ENCODE peak calls at places on chromosomes 6 and 20, in ten cellular contexts. Z is trophoblast cell, W is mammary epithelial cell, I is MM.1S, S is SJSA1, J is mesendoderm, R is IMR-90, G is right lobe of liver, L is colonic mucosa, K is ovary. H is an unnamed sample.

GRCh38 chr6:72760130-72760793 is 138.4 kb downstream of the KCNQ5 start:
- DNase-seq in R (peak; percentile 11), L (no peak), W (no peak), J (no peak), Z (no peak), K (no peak), S (no peak), I (no peak), G (no peak), H (no peak)

GRCh38 chr20:59515906-59516209 is 88.5 kb upstream of the PHACTR3 start:
- DNase-seq in R (no peak), L (no peak), S (no peak), G (no peak), K (no peak), W (no peak), J (no peak), I (no peak), Z (no peak), H (no peak)

GRCh38 chr6:21886601-21887091 is 293.1 kb downstream of the SOX4 start:
- DNase-seq in R (peak; percentile 37), J (no peak), S (peak; percentile 46), G (no peak), I (no peak), L (no peak), Z (no peak), W (no peak), K (no peak), H (no peak)

GRCh38 chr6:112227411-112227810 is 27.0 kb downstream of the LAMA4 start:
- DNase-seq in I (no peak), S (no peak), Z (no peak), G (no peak), J (no peak), L (no peak), R (peak; percentile 31), K (no peak), W (no peak), H (no peak)

GRCh38 chr6:17165383-17165782 is 63.5 kb downstream of the STMND1 start:
- DNase-seq in R (peak; percentile 55), L (no peak), W (peak; percentile 2), S (no peak), I (no peak), G (no peak), J (no peak), Z (no peak), K (no peak), H (no peak)

GRCh38 chr20:19807901-19808300 is 49.8 kb downstream of the RIN2 start:
- DNase-seq in J (no peak), L (no peak), S (no peak), Z (no peak), G (no peak), I (no peak), K (no peak), W (no peak), R (peak; percentile 52), H (no peak)

GRCh38 chr20:47024461-47024937 is 129.9 kb downstream of the EYA2 start:
- DNase-seq in Z (no peak), R (peak; percentile 77), G (no peak), S (no peak), W (no peak), I (peak; percentile 3), K (no peak), J (no peak), L (no peak), H (no peak)

GRCh38 chr6:113856571-113857564 is at the start of gene MARCKS:
- DNase-seq in K (peak; percentile 77), L (peak; percentile 95), S (peak; percentile 93), G (peak; percentile 82), R (peak; percentile 92), I (peak; percentile 78), J (peak; percentile 90), Z (peak; percentile 87), W (peak; percentile 89), H (peak; percentile 90)

GRCh38 chr6:41181566-41181965 is 18.6 kb upstream of the TREM2 start:
- DNase-seq in S (no peak), I (no peak), L (no peak), W (peak; percentile 51), R (no peak), G (no peak), J (no peak), Z (no peak), K (no peak), H (no peak)

GRCh38 chr6:104653786-104654185 is 205.9 kb downstream of the HACE1 start:
- DNase-seq in J (no peak), Z (no peak), K (no peak), I (no peak), R (no peak), G (no peak), S (no peak), L (no peak), W (no peak), H (no peak)
- H3K27ac ChIP-seq in J (no peak overlapping the region), Z (no peak overlapping the region), K (no peak overlapping the region), I (no peak overlapping the region), R (no peak overlapping the region), G (no peak overlapping the region), S (no peak overlapping the region), L (no peak overlapping the region), W (no peak overlapping the region), H (no peak overlapping the region)

GRCh38 chr6:157811476-157812173 is 11.4 kb upstream of the SNX9 start:
- DNase-seq in L (no peak), Z (no peak), S (no peak), R (peak; percentile 41), G (no peak), W (no peak), I (no peak), J (no peak), K (no peak), H (no peak)

GRCh38 chr6:157812425-157813171 is 10.4 kb upstream of the SNX9 start:
- DNase-seq in R (no peak), S (no peak), K (no peak), J (no peak), W (no peak), G (no peak), L (no peak), I (no peak), Z (no peak), H (no peak)

GRCh38 chr6:157814883-157815282 is 8.2 kb upstream of the SNX9 start:
- DNase-seq in K (no peak), W (no peak), S (no peak), Z (no peak), J (no peak), G (no peak), I (peak; percentile 68), R (no peak), L (no peak), H (no peak)

GRCh38 chr6:157813757-157814455 is 9.1 kb upstream of the SNX9 start:
- DNase-seq in I (no peak), K (peak; percentile 28), R (peak; percentile 82), L (no peak), J (no peak), S (peak; percentile 64), G (no peak), Z (no peak), W (peak; percentile 71), H (no peak)

DNA sequence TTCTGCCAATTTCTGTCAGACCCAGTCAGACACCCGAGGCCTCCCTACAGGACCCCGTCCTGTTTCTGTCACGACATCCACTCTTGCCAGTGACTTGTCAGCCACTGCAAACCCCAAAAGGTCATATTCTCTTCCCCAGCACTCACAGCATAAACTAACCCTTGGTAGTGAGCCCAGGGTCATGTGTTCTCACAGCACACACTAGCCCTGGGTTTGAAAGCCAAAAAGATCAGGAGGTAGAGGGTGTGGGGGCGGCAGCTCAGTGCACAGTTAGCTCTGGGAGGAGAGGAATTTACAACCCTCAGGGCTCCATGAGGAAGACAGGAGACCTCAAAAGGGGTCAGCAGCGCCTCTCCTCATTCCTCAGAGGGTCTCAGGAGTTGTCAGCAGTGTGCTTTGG is 9.9 kb upstream of the SNX9 start:
- DNase-seq in J (no peak), Z (no peak), S (no peak), R (peak; percentile 53), W (no peak), K (peak; percentile 62), L (peak; percentile 40), I (no peak), G (peak; percentile 30), H (peak; percentile 62)
- H3K4me3 ChIP-seq in J (no peak overlapping the region), Z (no peak overlapping the region), S (no peak overlapping the region), R (no peak overlapping the region), W (no peak overlapping the region), K (no peak overlapping the region), L (no peak overlapping the region), I (no peak overlapping the region), G (no peak overlapping the region), H (no peak overlapping the region)

DNA sequence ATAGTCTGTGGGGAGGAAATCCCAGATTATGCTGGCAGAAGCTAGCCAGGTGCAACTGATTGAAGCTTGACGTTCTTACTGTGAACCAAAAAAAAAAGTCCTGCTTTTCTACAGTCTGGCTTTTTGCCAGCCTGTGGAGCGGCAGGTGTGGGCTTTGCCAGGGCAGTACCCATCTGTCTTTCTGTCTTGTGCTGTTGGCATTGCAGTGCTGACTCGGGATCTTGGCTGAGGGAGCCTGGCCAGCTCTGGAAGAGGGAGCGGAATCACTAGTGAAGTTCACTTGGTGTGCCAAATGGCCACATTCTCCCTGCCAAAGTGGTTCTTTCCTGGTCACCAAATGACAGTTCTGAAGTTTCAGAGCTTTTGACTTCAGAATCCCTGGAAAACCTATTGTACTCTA is 5.0 kb downstream of the KIF3B start:
- DNase-seq in W (no peak), K (no peak), L (no peak), Z (no peak), S (no peak), J (no peak), I (no peak), G (peak; percentile 55), R (no peak), H (peak; percentile 36)
- H3K4me1 ChIP-seq in W (peaks cover 13% of the 10 kb centered on the region), K (peaks cover 2% of the 10 kb centered on the region), L (peaks cover 14% of the 10 kb centered on the region), Z (peaks cover 7% of the 10 kb centered on the region), S (peaks cover 5% of the 10 kb centered on the region), J (peaks cover 4% of the 10 kb centered on the region), I (peaks cover 33% of the 10 kb centered on the region), G (peaks cover 24% of the 10 kb centered on the region), R (no peaks in the 10 kb centered on the region), H (peaks cover 34% of the 10 kb centered on the region)

DNA sequence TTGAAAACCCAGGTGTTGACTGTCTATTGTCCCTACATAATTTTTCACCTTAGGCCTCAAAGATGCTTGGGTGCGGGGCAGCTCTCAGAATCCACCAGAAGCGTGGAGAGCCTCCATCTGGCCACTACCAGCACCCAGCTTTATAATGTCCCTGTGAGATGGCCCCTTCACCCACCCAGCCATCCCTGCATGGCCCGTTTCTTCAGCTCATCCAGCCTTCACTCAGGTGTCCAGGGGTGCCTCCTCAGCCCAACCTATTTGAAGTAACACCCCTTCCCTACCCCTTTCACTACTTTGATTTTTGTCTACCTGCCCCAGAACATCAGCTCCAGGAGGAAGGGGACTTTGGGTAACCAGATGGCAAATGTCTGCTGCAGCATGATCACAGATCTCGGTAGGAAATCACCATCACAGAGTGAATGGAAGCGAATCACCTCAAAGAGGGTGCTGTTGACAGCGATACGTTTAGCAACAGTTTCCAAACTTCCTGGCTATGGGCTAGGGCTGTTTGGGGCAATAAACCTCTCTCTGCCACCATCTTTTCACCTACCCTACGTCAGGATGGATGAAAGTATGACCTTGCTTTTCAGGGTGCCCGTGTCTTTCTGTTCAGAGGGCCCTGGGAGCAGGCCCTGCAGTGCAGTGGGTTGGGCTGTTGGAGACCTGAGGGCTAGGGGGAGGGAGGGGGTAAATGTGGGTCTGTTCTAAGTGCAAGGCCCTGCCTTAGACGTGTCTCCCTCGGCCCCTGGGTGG is 1.2 kb upstream of the SLC17A9 start:
- DNase-seq in L (no peak), K (no peak), G (no peak), I (no peak), R (no peak), Z (no peak), S (no peak), W (no peak), J (no peak), H (no peak)
- H3K27ac ChIP-seq in L (no peak overlapping the region), K (no peak overlapping the region), G (no peak overlapping the region), I (no peak overlapping the region), R (no peak overlapping the region), Z (no peak overlapping the region), S (no peak overlapping the region), W (no peak overlapping the region), J (no peak overlapping the region), H (no peak overlapping the region)

GRCh38 chr6:168939771-168940170 is 313.9 kb downstream of the THBS2 start:
- DNase-seq in R (no peak), I (no peak), K (no peak), L (no peak), W (no peak), G (no peak), J (no peak), S (no peak), Z (no peak), H (no peak)
- H3K4me3 ChIP-seq in R (no peak overlapping the region), I (no peak overlapping the region), K (no peak overlapping the region), L (no peak overlapping the region), W (no peak overlapping the region), G (no peak overlapping the region), J (no peak overlapping the region), S (no peak overlapping the region), Z (peak overlapping the region; percentile 20), H (no peak overlapping the region)

H was measured in heart left ventricle.